ENCODE peak calls at places on chromosomes 12 and 14, in eight cellular contexts. One of them, this sample, is unnamed.

GRCh38 chr12:77392467-77392866 is 327.1 kb upstream of the E2F7 start:
- DNase-seq in mucosa of descending colon: no peak
- DNase-seq in lower leg skin: no peak
- DNase-seq in Peyer's patch: no peak
- DNase-seq in IMR-90: no peak
- DNase-seq in adrenal gland: no peak
- DNase-seq in nephron progenitor cell: no peak
- DNase-seq in cardiac fibroblast: no peak
- DNase-seq in this sample: no peak

GRCh38 chr12:124167141-124167540 is 127.8 kb upstream of the RFLNA start:
- DNase-seq in adrenal gland: no peak
- DNase-seq in lower leg skin: no peak
- DNase-seq in IMR-90: no peak
- DNase-seq in mucosa of descending colon: no peak
- DNase-seq in cardiac fibroblast: no peak
- DNase-seq in nephron progenitor cell: no peak
- DNase-seq in Peyer's patch: no peak
- DNase-seq in this sample: no peak

GRCh38 chr14:96098309-96098998 is 59.3 kb downstream of the C14orf132 start:
- DNase-seq in lower leg skin: peak; percentile 84
- DNase-seq in adrenal gland: peak; percentile 26
- DNase-seq in Peyer's patch: peak; percentile 47
- DNase-seq in nephron progenitor cell: peak; percentile 46
- DNase-seq in IMR-90: peak; percentile 71
- DNase-seq in mucosa of descending colon: peak; percentile 44
- DNase-seq in cardiac fibroblast: peak; percentile 78
- DNase-seq in this sample: peak; percentile 51

GRCh38 chr14:63895510-63895909 is 42.7 kb downstream of the SYNE2 start:
- DNase-seq in IMR-90: no peak
- DNase-seq in cardiac fibroblast: no peak
- DNase-seq in adrenal gland: no peak
- DNase-seq in nephron progenitor cell: no peak
- DNase-seq in Peyer's patch: no peak
- DNase-seq in lower leg skin: no peak
- DNase-seq in mucosa of descending colon: no peak
- DNase-seq in this sample: no peak

GRCh38 chr12:44875417-44875953 is 630 bp downstream of the NELL2 start:
- DNase-seq in Peyer's patch: no peak
- DNase-seq in nephron progenitor cell: peak; percentile 39
- DNase-seq in mucosa of descending colon: no peak
- DNase-seq in IMR-90: no peak
- DNase-seq in adrenal gland: no peak
- DNase-seq in cardiac fibroblast: no peak
- DNase-seq in lower leg skin: peak; percentile 62
- DNase-seq in this sample: no peak

GRCh38 chr14:75832621-75833297 is 149.0 kb downstream of the TGFB3 start:
- DNase-seq in nephron progenitor cell: no peak
- DNase-seq in lower leg skin: no peak
- DNase-seq in Peyer's patch: no peak
- DNase-seq in adrenal gland: no peak
- DNase-seq in mucosa of descending colon: no peak
- DNase-seq in IMR-90: peak; percentile 87
- DNase-seq in cardiac fibroblast: peak; percentile 70
- DNase-seq in this sample: no peak

GRCh38 chr12:26156201-26156871 is 31.5 kb upstream of the BHLHE41 start:
- DNase-seq in lower leg skin: no peak
- DNase-seq in Peyer's patch: peak; percentile 75
- DNase-seq in nephron progenitor cell: no peak
- DNase-seq in cardiac fibroblast: no peak
- DNase-seq in IMR-90: no peak
- DNase-seq in adrenal gland: no peak
- DNase-seq in mucosa of descending colon: no peak
- DNase-seq in this sample: no peak

GRCh38 chr12:15322164-15323054 is at the start of gene PTPRO:
- DNase-seq in IMR-90: no peak
- DNase-seq in nephron progenitor cell: peak; percentile 69
- DNase-seq in cardiac fibroblast: no peak
- DNase-seq in lower leg skin: no peak
- DNase-seq in adrenal gland: no peak
- DNase-seq in mucosa of descending colon: no peak
- DNase-seq in Peyer's patch: no peak
- DNase-seq in this sample: peak; percentile 14

GRCh38 chr12:132176358-132176919 is 32.2 kb downstream of the NOC4L start:
- DNase-seq in nephron progenitor cell: no peak
- DNase-seq in Peyer's patch: no peak
- DNase-seq in mucosa of descending colon: no peak
- DNase-seq in IMR-90: no peak
- DNase-seq in adrenal gland: no peak
- DNase-seq in lower leg skin: no peak
- DNase-seq in cardiac fibroblast: no peak
- DNase-seq in this sample: no peak

GRCh38 chr14:22428681-22429315 is 160.2 kb downstream of the DAD1 start:
- DNase-seq in lower leg skin: no peak
- DNase-seq in mucosa of descending colon: no peak
- DNase-seq in nephron progenitor cell: no peak
- DNase-seq in IMR-90: peak; percentile 22
- DNase-seq in cardiac fibroblast: peak; percentile 70
- DNase-seq in adrenal gland: no peak
- DNase-seq in Peyer's patch: no peak
- DNase-seq in this sample: no peak

GRCh38 chr12:54526800-54527630 is 22.4 kb upstream of the PDE1B start:
- DNase-seq in adrenal gland: peak; percentile 26
- DNase-seq in lower leg skin: no peak
- DNase-seq in IMR-90: peak; percentile 5
- DNase-seq in cardiac fibroblast: peak; percentile 41
- DNase-seq in mucosa of descending colon: no peak
- DNase-seq in nephron progenitor cell: peak; percentile 81
- DNase-seq in Peyer's patch: peak; percentile 48
- DNase-seq in this sample: peak; percentile 72

GRCh38 chr12:18810537-18811253 is 72.8 kb downstream of the CAPZA3 start:
- DNase-seq in lower leg skin: no peak
- DNase-seq in cardiac fibroblast: peak; percentile 62
- DNase-seq in Peyer's patch: no peak
- DNase-seq in nephron progenitor cell: no peak
- DNase-seq in adrenal gland: no peak
- DNase-seq in mucosa of descending colon: no peak
- DNase-seq in IMR-90: no peak
- DNase-seq in this sample: no peak

GRCh38 chr12:18811268-18811667 is 73.3 kb downstream of the CAPZA3 start:
- DNase-seq in IMR-90: no peak
- DNase-seq in mucosa of descending colon: no peak
- DNase-seq in nephron progenitor cell: no peak
- DNase-seq in lower leg skin: no peak
- DNase-seq in cardiac fibroblast: peak; percentile 54
- DNase-seq in adrenal gland: no peak
- DNase-seq in Peyer's patch: no peak
- DNase-seq in this sample: no peak

GRCh38 chr12:18807714-18808113 is 69.8 kb downstream of the CAPZA3 start:
- DNase-seq in lower leg skin: no peak
- DNase-seq in adrenal gland: no peak
- DNase-seq in nephron progenitor cell: no peak
- DNase-seq in Peyer's patch: no peak
- DNase-seq in mucosa of descending colon: no peak
- DNase-seq in cardiac fibroblast: no peak
- DNase-seq in IMR-90: no peak
- DNase-seq in this sample: no peak

GRCh38 chr12:18808221-18808620 is 70.3 kb downstream of the CAPZA3 start:
- DNase-seq in Peyer's patch: no peak
- DNase-seq in nephron progenitor cell: no peak
- DNase-seq in IMR-90: no peak
- DNase-seq in cardiac fibroblast: no peak
- DNase-seq in adrenal gland: no peak
- DNase-seq in mucosa of descending colon: no peak
- DNase-seq in lower leg skin: no peak
- DNase-seq in this sample: no peak

GRCh38 chr12:18805516-18806248 is 67.8 kb downstream of the CAPZA3 start:
- DNase-seq in nephron progenitor cell: peak; percentile 15
- DNase-seq in lower leg skin: no peak
- DNase-seq in Peyer's patch: no peak
- DNase-seq in IMR-90: no peak
- DNase-seq in cardiac fibroblast: no peak
- DNase-seq in adrenal gland: peak; percentile 37
- DNase-seq in mucosa of descending colon: no peak
- DNase-seq in this sample: no peak
- TF ChIP-seq CTCF in nephron progenitor cell: peak; percentile 44
- TF ChIP-seq CTCF in lower leg skin: no peak
- TF ChIP-seq CTCF in Peyer's patch: no peak
- TF ChIP-seq CTCF in IMR-90: no peak
- TF ChIP-seq CTCF in cardiac fibroblast: no peak
- TF ChIP-seq CTCF in adrenal gland: no peak
- TF ChIP-seq CTCF in mucosa of descending colon: no peak
- TF ChIP-seq CTCF in this sample: no peak

GRCh38 chr14:77190977-77191376 is 9.4 kb downstream of the TMEM63C start:
- DNase-seq in Peyer's patch: no peak
- DNase-seq in mucosa of descending colon: no peak
- DNase-seq in nephron progenitor cell: no peak
- DNase-seq in IMR-90: no peak
- DNase-seq in cardiac fibroblast: no peak
- DNase-seq in lower leg skin: no peak
- DNase-seq in adrenal gland: no peak
- DNase-seq in this sample: no peak
- TF ChIP-seq CTCF in Peyer's patch: no peak
- TF ChIP-seq CTCF in mucosa of descending colon: no peak
- TF ChIP-seq CTCF in nephron progenitor cell: no peak
- TF ChIP-seq CTCF in IMR-90: no peak
- TF ChIP-seq CTCF in cardiac fibroblast: no peak
- TF ChIP-seq CTCF in lower leg skin: no peak
- TF ChIP-seq CTCF in adrenal gland: no peak
- TF ChIP-seq CTCF in this sample: no peak

GRCh38 chr12:22103418-22103817 is 57.4 kb downstream of the CMAS start:
- DNase-seq in IMR-90: no peak
- DNase-seq in Peyer's patch: no peak
- DNase-seq in mucosa of descending colon: no peak
- DNase-seq in lower leg skin: no peak
- DNase-seq in adrenal gland: no peak
- DNase-seq in cardiac fibroblast: no peak
- DNase-seq in nephron progenitor cell: no peak
- DNase-seq in this sample: no peak
- TF ChIP-seq CTCF in IMR-90: no peak
- TF ChIP-seq CTCF in Peyer's patch: no peak
- TF ChIP-seq CTCF in mucosa of descending colon: no peak
- TF ChIP-seq CTCF in lower leg skin: no peak
- TF ChIP-seq CTCF in adrenal gland: no peak
- TF ChIP-seq CTCF in cardiac fibroblast: no peak
- TF ChIP-seq CTCF in nephron progenitor cell: no peak
- TF ChIP-seq CTCF in this sample: no peak

GRCh38 chr14:54369343-54369742 is 27.5 kb upstream of the CDKN3 start:
- DNase-seq in Peyer's patch: no peak
- DNase-seq in nephron progenitor cell: no peak
- DNase-seq in mucosa of descending colon: no peak
- DNase-seq in cardiac fibroblast: no peak
- DNase-seq in adrenal gland: no peak
- DNase-seq in IMR-90: no peak
- DNase-seq in lower leg skin: no peak
- DNase-seq in this sample: no peak

GRCh38 chr14:54362759-54363437 is 33.9 kb upstream of the CDKN3 start:
- DNase-seq in cardiac fibroblast: no peak
- DNase-seq in Peyer's patch: no peak
- DNase-seq in lower leg skin: no peak
- DNase-seq in adrenal gland: no peak
- DNase-seq in IMR-90: no peak
- DNase-seq in mucosa of descending colon: no peak
- DNase-seq in nephron progenitor cell: no peak
- DNase-seq in this sample: no peak

GRCh38 chr14:54370323-54371125 is 26.3 kb upstream of the CDKN3 start:
- DNase-seq in nephron progenitor cell: no peak
- DNase-seq in cardiac fibroblast: no peak
- DNase-seq in adrenal gland: no peak
- DNase-seq in Peyer's patch: no peak
- DNase-seq in IMR-90: no peak
- DNase-seq in mucosa of descending colon: no peak
- DNase-seq in lower leg skin: no peak
- DNase-seq in this sample: no peak

GRCh38 chr14:54364555-54365415 is 32.0 kb upstream of the CDKN3 start:
- DNase-seq in IMR-90: peak; percentile 37
- DNase-seq in mucosa of descending colon: no peak
- DNase-seq in adrenal gland: peak; percentile 25
- DNase-seq in nephron progenitor cell: no peak
- DNase-seq in lower leg skin: no peak
- DNase-seq in cardiac fibroblast: peak; percentile 94
- DNase-seq in Peyer's patch: no peak
- DNase-seq in this sample: no peak

GRCh38 chr14:54366726-54367707 is 29.8 kb upstream of the CDKN3 start:
- DNase-seq in lower leg skin: no peak
- DNase-seq in Peyer's patch: peak; percentile 71
- DNase-seq in adrenal gland: peak; percentile 53
- DNase-seq in cardiac fibroblast: peak; percentile 86
- DNase-seq in nephron progenitor cell: no peak
- DNase-seq in IMR-90: peak; percentile 70
- DNase-seq in mucosa of descending colon: peak; percentile 35
- DNase-seq in this sample: peak; percentile 73
- TF ChIP-seq CTCF in lower leg skin: no peak
- TF ChIP-seq CTCF in Peyer's patch: peak; percentile 84
- TF ChIP-seq CTCF in adrenal gland: peak; percentile 13
- TF ChIP-seq CTCF in cardiac fibroblast: peak; percentile 50
- TF ChIP-seq CTCF in nephron progenitor cell: peak; percentile 38
- TF ChIP-seq CTCF in IMR-90: peak; percentile 76
- TF ChIP-seq CTCF in mucosa of descending colon: peak; percentile 12
- TF ChIP-seq CTCF in this sample: no peak

GRCh38 chr12:20367731-20368652 is at the start of gene PDE3A:
- DNase-seq in Peyer's patch: peak; percentile 79
- DNase-seq in mucosa of descending colon: peak; percentile 81
- DNase-seq in IMR-90: peak; percentile 73
- DNase-seq in adrenal gland: peak; percentile 38
- DNase-seq in lower leg skin: peak; percentile 93
- DNase-seq in nephron progenitor cell: peak; percentile 75
- DNase-seq in cardiac fibroblast: peak; percentile 88
- DNase-seq in this sample: peak; percentile 70
- TF ChIP-seq CTCF in Peyer's patch: peak; percentile 47
- TF ChIP-seq CTCF in mucosa of descending colon: no peak
- TF ChIP-seq CTCF in IMR-90: no peak
- TF ChIP-seq CTCF in adrenal gland: no peak
- TF ChIP-seq CTCF in lower leg skin: no peak
- TF ChIP-seq CTCF in nephron progenitor cell: peak; percentile 12
- TF ChIP-seq CTCF in cardiac fibroblast: peak; percentile 35
- TF ChIP-seq CTCF in this sample: no peak

DNA sequence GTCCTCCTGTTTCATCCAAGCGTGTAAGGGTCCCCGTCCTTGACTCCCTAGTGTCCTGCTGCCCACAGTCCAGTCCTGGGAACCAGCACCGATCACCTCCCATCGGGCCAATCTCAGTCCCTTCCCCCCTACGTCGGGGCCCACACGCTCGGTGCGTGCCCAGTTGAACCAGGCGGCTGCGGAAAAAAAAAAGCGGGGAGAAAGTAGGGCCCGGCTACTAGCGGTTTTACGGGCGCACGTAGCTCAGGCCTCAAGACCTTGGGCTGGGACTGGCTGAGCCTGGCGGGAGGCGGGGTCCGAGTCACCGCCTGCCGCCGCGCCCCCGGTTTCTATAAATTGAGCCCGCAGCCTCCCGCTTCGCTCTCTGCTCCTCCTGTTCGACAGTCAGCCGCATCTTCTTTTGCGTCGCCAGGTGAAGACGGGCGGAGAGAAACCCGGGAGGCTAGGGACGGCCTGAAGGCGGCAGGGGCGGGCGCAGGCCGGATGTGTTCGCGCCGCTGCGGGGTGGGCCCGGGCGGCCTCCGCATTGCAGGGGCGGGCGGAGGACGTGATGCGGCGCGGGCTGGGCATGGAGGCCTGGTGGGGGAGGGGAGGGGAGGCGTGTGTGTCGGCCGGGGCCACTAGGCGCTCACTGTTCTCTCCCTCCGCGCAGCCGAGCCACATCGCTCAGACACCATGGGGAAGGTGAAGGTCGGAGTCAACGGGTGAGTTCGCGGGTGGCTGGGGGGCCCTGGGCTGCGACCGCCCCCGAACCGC is at the start of gene GAPDH:
- DNase-seq in cardiac fibroblast: peak; percentile 98
- DNase-seq in adrenal gland: peak; percentile 95
- DNase-seq in nephron progenitor cell: peak; percentile 87
- DNase-seq in mucosa of descending colon: peak; percentile 94
- DNase-seq in IMR-90: peak; percentile 97
- DNase-seq in lower leg skin: peak; percentile 97
- DNase-seq in Peyer's patch: peak; percentile 96
- DNase-seq in this sample: peak; percentile 97
- TF ChIP-seq CTCF in cardiac fibroblast: no peak
- TF ChIP-seq CTCF in adrenal gland: no peak
- TF ChIP-seq CTCF in nephron progenitor cell: no peak
- TF ChIP-seq CTCF in mucosa of descending colon: no peak
- TF ChIP-seq CTCF in IMR-90: peak; percentile 3
- TF ChIP-seq CTCF in lower leg skin: no peak
- TF ChIP-seq CTCF in Peyer's patch: peak; percentile 16
- TF ChIP-seq CTCF in this sample: no peak